ENCODE peak calls at places on chromosomes 3 and 15, in four cellular contexts. One of them, this sample, is unnamed.

GRCh38 chr3:49006591-49007067 is 562 bp upstream of the WDR6 start:
- DNase-seq in breast epithelium: no peak
- DNase-seq in NCI-H187 treated with DMSO at 0.1 percent for 48 hours: no peak
- DNase-seq in NCI-H1092: no peak
- DNase-seq in this sample: no peak

GRCh38 chr15:63436872-63437375 is 55.3 kb upstream of the CA12 start:
- DNase-seq in breast epithelium: peak; percentile 85
- DNase-seq in NCI-H187 treated with DMSO at 0.1 percent for 48 hours: no peak
- DNase-seq in NCI-H1092: peak; percentile 64
- DNase-seq in this sample: peak; percentile 57

GRCh38 chr15:73677146-73677607 is 7.0 kb upstream of the CD276 start:
- DNase-seq in breast epithelium: peak; percentile 64
- DNase-seq in NCI-H187 treated with DMSO at 0.1 percent for 48 hours: no peak
- DNase-seq in NCI-H1092: peak; percentile 10
- DNase-seq in this sample: peak; percentile 31

GRCh38 chr15:58521293-58521991 is 89.7 kb downstream of the LIPC start:
- DNase-seq in breast epithelium: no peak
- DNase-seq in NCI-H187 treated with DMSO at 0.1 percent for 48 hours: no peak
- DNase-seq in NCI-H1092: no peak
- DNase-seq in this sample: no peak

GRCh38 chr3:136960838-136961836 is 3.4 kb downstream of the IL20RB start:
- DNase-seq in breast epithelium: no peak
- DNase-seq in NCI-H187 treated with DMSO at 0.1 percent for 48 hours: no peak
- DNase-seq in NCI-H1092: no peak
- DNase-seq in this sample: no peak

GRCh38 chr3:9710174-9710739 is 6.6 kb downstream of the CPNE9 start:
- DNase-seq in breast epithelium: no peak
- DNase-seq in NCI-H187 treated with DMSO at 0.1 percent for 48 hours: no peak
- DNase-seq in NCI-H1092: no peak
- DNase-seq in this sample: no peak

GRCh38 chr3:10778492-10779292 is 37.3 kb upstream of the SLC6A11 start:
- DNase-seq in breast epithelium: no peak
- DNase-seq in NCI-H187 treated with DMSO at 0.1 percent for 48 hours: no peak
- DNase-seq in NCI-H1092: no peak
- DNase-seq in this sample: no peak

GRCh38 chr3:38317186-38317759 is 29.3 kb upstream of the XYLB start:
- DNase-seq in breast epithelium: no peak
- DNase-seq in NCI-H187 treated with DMSO at 0.1 percent for 48 hours: no peak
- DNase-seq in NCI-H1092: no peak
- DNase-seq in this sample: no peak

GRCh38 chr3:101300073-101300472 is 20.3 kb downstream of the IMPG2 start:
- DNase-seq in breast epithelium: no peak
- DNase-seq in NCI-H187 treated with DMSO at 0.1 percent for 48 hours: no peak
- DNase-seq in NCI-H1092: no peak
- DNase-seq in this sample: no peak

GRCh38 chr15:68615811-68616210 is 37.0 kb downstream of the CORO2B start:
- DNase-seq in breast epithelium: no peak
- DNase-seq in NCI-H187 treated with DMSO at 0.1 percent for 48 hours: no peak
- DNase-seq in NCI-H1092: no peak
- DNase-seq in this sample: no peak

GRCh38 chr15:68553994-68554715 is 24.6 kb upstream of the CORO2B start:
- DNase-seq in breast epithelium: no peak
- DNase-seq in NCI-H187 treated with DMSO at 0.1 percent for 48 hours: no peak
- DNase-seq in NCI-H1092: peak; percentile 77
- DNase-seq in this sample: peak; percentile 46

GRCh38 chr3:190319660-190320059 is 2.6 kb downstream of the CLDN1 start:
- DNase-seq in breast epithelium: no peak
- DNase-seq in NCI-H187 treated with DMSO at 0.1 percent for 48 hours: no peak
- DNase-seq in NCI-H1092: no peak
- DNase-seq in this sample: no peak

GRCh38 chr3:169457807-169458206 is 205.7 kb downstream of the MECOM start:
- DNase-seq in breast epithelium: no peak
- DNase-seq in NCI-H187 treated with DMSO at 0.1 percent for 48 hours: no peak
- DNase-seq in NCI-H1092: no peak
- DNase-seq in this sample: no peak

GRCh38 chr15:80474751-80475295 is 70.6 kb downstream of the ARNT2 start:
- DNase-seq in breast epithelium: no peak
- DNase-seq in NCI-H187 treated with DMSO at 0.1 percent for 48 hours: peak; percentile 10
- DNase-seq in NCI-H1092: no peak
- DNase-seq in this sample: no peak

GRCh38 chr3:13011369-13012227 is 61.6 kb downstream of the IQSEC1 start:
- DNase-seq in breast epithelium: no peak
- DNase-seq in NCI-H187 treated with DMSO at 0.1 percent for 48 hours: no peak
- DNase-seq in NCI-H1092: no peak
- DNase-seq in this sample: no peak

GRCh38 chr15:78810377-78811123 is 714 bp downstream of the ADAMTS7 start:
- DNase-seq in breast epithelium: no peak
- DNase-seq in NCI-H187 treated with DMSO at 0.1 percent for 48 hours: no peak
- DNase-seq in NCI-H1092: no peak
- DNase-seq in this sample: no peak

GRCh38 chr3:64957639-64958038 is 269.8 kb upstream of the ADAMTS9 start:
- DNase-seq in breast epithelium: no peak
- DNase-seq in NCI-H187 treated with DMSO at 0.1 percent for 48 hours: no peak
- DNase-seq in NCI-H1092: no peak
- DNase-seq in this sample: no peak

GRCh38 chr15:64112904-64113303 is 17.1 kb downstream of the SNX1 start:
- DNase-seq in breast epithelium: no peak
- DNase-seq in NCI-H187 treated with DMSO at 0.1 percent for 48 hours: no peak
- DNase-seq in NCI-H1092: no peak
- DNase-seq in this sample: no peak

GRCh38 chr3:154972951-154973350 is 107.2 kb upstream of the MME start:
- DNase-seq in breast epithelium: no peak
- DNase-seq in NCI-H187 treated with DMSO at 0.1 percent for 48 hours: no peak
- DNase-seq in NCI-H1092: no peak
- DNase-seq in this sample: no peak

GRCh38 chr15:60477991-60478632 is 830 bp downstream of the ICE2 start:
- DNase-seq in breast epithelium: no peak
- DNase-seq in NCI-H187 treated with DMSO at 0.1 percent for 48 hours: no peak
- DNase-seq in NCI-H1092: no peak
- DNase-seq in this sample: no peak

GRCh38 chr15:45126535-45127158 is 3.0 kb downstream of the DUOXA1 start:
- DNase-seq in breast epithelium: no peak
- DNase-seq in NCI-H187 treated with DMSO at 0.1 percent for 48 hours: no peak
- DNase-seq in NCI-H1092: no peak
- DNase-seq in this sample: peak; percentile 35

GRCh38 chr15:77863491-77864105 is 213.9 kb downstream of the TBC1D2B start:
- DNase-seq in breast epithelium: no peak
- DNase-seq in NCI-H187 treated with DMSO at 0.1 percent for 48 hours: no peak
- DNase-seq in NCI-H1092: no peak
- DNase-seq in this sample: no peak

GRCh38 chr15:43104426-43104825 is 1.4 kb downstream of the UBR1 start:
- DNase-seq in breast epithelium: no peak
- DNase-seq in NCI-H187 treated with DMSO at 0.1 percent for 48 hours: no peak
- DNase-seq in NCI-H1092: no peak
- DNase-seq in this sample: no peak

GRCh38 chr15:40332138-40332781 is 8.5 kb downstream of the CCDC9B start:
- DNase-seq in breast epithelium: no peak
- DNase-seq in NCI-H187 treated with DMSO at 0.1 percent for 48 hours: no peak
- DNase-seq in NCI-H1092: no peak
- DNase-seq in this sample: no peak

GRCh38 chr3:122533931-122534334 is 19.2 kb upstream of the KPNA1 start:
- DNase-seq in breast epithelium: no peak
- DNase-seq in NCI-H187 treated with DMSO at 0.1 percent for 48 hours: no peak
- DNase-seq in NCI-H1092: no peak
- DNase-seq in this sample: no peak

GRCh38 chr3:12663311-12663935 is 494 bp downstream of the RAF1 start:
- DNase-seq in breast epithelium: peak; percentile 55
- DNase-seq in NCI-H187 treated with DMSO at 0.1 percent for 48 hours: no peak
- DNase-seq in NCI-H1092: no peak
- DNase-seq in this sample: no peak

GRCh38 chr3:58404396-58404795 is 29.2 kb downstream of the PDHB start:
- DNase-seq in breast epithelium: no peak
- DNase-seq in NCI-H187 treated with DMSO at 0.1 percent for 48 hours: no peak
- DNase-seq in NCI-H1092: no peak
- DNase-seq in this sample: no peak

GRCh38 chr3:99931059-99931458 is 113.4 kb downstream of the CMSS1 start:
- DNase-seq in breast epithelium: no peak
- DNase-seq in NCI-H187 treated with DMSO at 0.1 percent for 48 hours: no peak
- DNase-seq in NCI-H1092: no peak
- DNase-seq in this sample: no peak

GRCh38 chr3:96991812-96992211 is 177.4 kb downstream of the EPHA6 start:
- DNase-seq in breast epithelium: no peak
- DNase-seq in NCI-H187 treated with DMSO at 0.1 percent for 48 hours: no peak
- DNase-seq in NCI-H1092: no peak
- DNase-seq in this sample: no peak

GRCh38 chr3:114650808-114651207 is 357.0 kb downstream of the TIGIT start:
- DNase-seq in breast epithelium: no peak
- DNase-seq in NCI-H187 treated with DMSO at 0.1 percent for 48 hours: no peak
- DNase-seq in NCI-H1092: no peak
- DNase-seq in this sample: no peak